ENCODE peak calls at places on chromosomes 12 and 14, in five cellular contexts. One of them, this sample, is unnamed.

GRCh38 chr14:31792726-31793125 is 231.5 kb downstream of the NUBPL start:
- DNase-seq in HCT116: no peak
- DNase-seq in body of pancreas: no peak
- DNase-seq in adrenal gland: no peak
- DNase-seq in upper lobe of left lung: no peak
- DNase-seq in this sample: no peak

GRCh38 chr12:105957058-105957457 is 181.7 kb downstream of the NUAK1 start:
- DNase-seq in HCT116: no peak
- DNase-seq in body of pancreas: no peak
- DNase-seq in adrenal gland: no peak
- DNase-seq in upper lobe of left lung: no peak
- DNase-seq in this sample: no peak

GRCh38 chr12:12004524-12004923 is 66.2 kb upstream of the BCL2L14 start:
- DNase-seq in HCT116: no peak
- DNase-seq in body of pancreas: no peak
- DNase-seq in adrenal gland: no peak
- DNase-seq in upper lobe of left lung: no peak
- DNase-seq in this sample: no peak

GRCh38 chr14:104398656-104399055 is 180.9 kb upstream of the C14orf180 start:
- DNase-seq in HCT116: no peak
- DNase-seq in body of pancreas: no peak
- DNase-seq in adrenal gland: no peak
- DNase-seq in upper lobe of left lung: no peak
- DNase-seq in this sample: no peak

GRCh38 chr14:22194669-22195068 is 394.4 kb downstream of the DAD1 start:
- DNase-seq in HCT116: no peak
- DNase-seq in body of pancreas: no peak
- DNase-seq in adrenal gland: no peak
- DNase-seq in upper lobe of left lung: no peak
- DNase-seq in this sample: no peak

GRCh38 chr12:98354520-98354919 is 160.9 kb upstream of the TMPO start:
- DNase-seq in HCT116: no peak
- DNase-seq in body of pancreas: no peak
- DNase-seq in adrenal gland: no peak
- DNase-seq in upper lobe of left lung: no peak
- DNase-seq in this sample: no peak

GRCh38 chr14:50254248-50254647 is 22.9 kb upstream of the SOS2 start:
- DNase-seq in HCT116: no peak
- DNase-seq in body of pancreas: no peak
- DNase-seq in adrenal gland: no peak
- DNase-seq in upper lobe of left lung: no peak
- DNase-seq in this sample: no peak

GRCh38 chr14:64510825-64511679 is 6.5 kb downstream of the ZBTB1 start:
- DNase-seq in HCT116: peak; percentile 56
- DNase-seq in body of pancreas: peak; percentile 74
- DNase-seq in adrenal gland: peak; percentile 90
- DNase-seq in upper lobe of left lung: peak; percentile 71
- DNase-seq in this sample: no peak

GRCh38 chr14:44565968-44566367 is 58.9 kb upstream of the FSCB start:
- DNase-seq in HCT116: no peak
- DNase-seq in body of pancreas: no peak
- DNase-seq in adrenal gland: no peak
- DNase-seq in upper lobe of left lung: no peak
- DNase-seq in this sample: no peak

GRCh38 chr14:76929927-76930326 is 98.6 kb downstream of the IRF2BPL start:
- DNase-seq in HCT116: no peak
- DNase-seq in body of pancreas: no peak
- DNase-seq in adrenal gland: peak; percentile 94
- DNase-seq in upper lobe of left lung: no peak
- DNase-seq in this sample: no peak

GRCh38 chr14:44759263-44759662 is 202.5 kb downstream of the KLHL28 start:
- DNase-seq in HCT116: no peak
- DNase-seq in body of pancreas: no peak
- DNase-seq in adrenal gland: no peak
- DNase-seq in upper lobe of left lung: no peak
- DNase-seq in this sample: no peak

GRCh38 chr12:9727813-9728212 is 5.1 kb downstream of the CLECL1 start:
- DNase-seq in HCT116: no peak
- DNase-seq in body of pancreas: no peak
- DNase-seq in adrenal gland: no peak
- DNase-seq in upper lobe of left lung: no peak
- DNase-seq in this sample: no peak

GRCh38 chr12:103958621-103959020 is 7.1 kb upstream of the TDG start:
- DNase-seq in HCT116: no peak
- DNase-seq in body of pancreas: no peak
- DNase-seq in adrenal gland: no peak
- DNase-seq in upper lobe of left lung: no peak
- DNase-seq in this sample: no peak

GRCh38 chr14:34536951-34537676 is 2.4 kb downstream of the EAPP start:
- DNase-seq in HCT116: no peak
- DNase-seq in body of pancreas: no peak
- DNase-seq in adrenal gland: no peak
- DNase-seq in upper lobe of left lung: no peak
- DNase-seq in this sample: no peak

GRCh38 chr12:109583733-109584132 is 10.1 kb downstream of the MVK start:
- DNase-seq in HCT116: no peak
- DNase-seq in body of pancreas: no peak
- DNase-seq in adrenal gland: no peak
- DNase-seq in upper lobe of left lung: no peak
- DNase-seq in this sample: no peak

GRCh38 chr14:92635031-92635430 is 113.4 kb downstream of the LGMN start:
- DNase-seq in HCT116: no peak
- DNase-seq in body of pancreas: no peak
- DNase-seq in adrenal gland: no peak
- DNase-seq in upper lobe of left lung: no peak
- DNase-seq in this sample: no peak

GRCh38 chr14:76056128-76056527 is 70.6 kb downstream of the IFT43 start:
- DNase-seq in HCT116: no peak
- DNase-seq in body of pancreas: no peak
- DNase-seq in adrenal gland: no peak
- DNase-seq in upper lobe of left lung: no peak
- DNase-seq in this sample: no peak

GRCh38 chr14:51004801-51005526 is 60.7 kb upstream of the PYGL start:
- DNase-seq in HCT116: no peak
- DNase-seq in body of pancreas: no peak
- DNase-seq in adrenal gland: no peak
- DNase-seq in upper lobe of left lung: no peak
- DNase-seq in this sample: peak; percentile 13

GRCh38 chr12:46088040-46088439 is 97.7 kb upstream of the SCAF11 start:
- DNase-seq in HCT116: no peak
- DNase-seq in body of pancreas: no peak
- DNase-seq in adrenal gland: no peak
- DNase-seq in upper lobe of left lung: no peak
- DNase-seq in this sample: no peak

GRCh38 chr14:104686624-104687517 is 2.5 kb upstream of the INF2 start:
- DNase-seq in HCT116: no peak
- DNase-seq in body of pancreas: no peak
- DNase-seq in adrenal gland: no peak
- DNase-seq in upper lobe of left lung: no peak
- DNase-seq in this sample: no peak

GRCh38 chr12:25433581-25434325 is 119.3 kb downstream of the LMNTD1 start:
- DNase-seq in HCT116: no peak
- DNase-seq in body of pancreas: no peak
- DNase-seq in adrenal gland: no peak
- DNase-seq in upper lobe of left lung: no peak
- DNase-seq in this sample: no peak

GRCh38 chr12:120439646-120440247 is 1.8 kb downstream of the COX6A1 start:
- DNase-seq in HCT116: peak; percentile 59
- DNase-seq in body of pancreas: peak; percentile 74
- DNase-seq in adrenal gland: peak; percentile 74
- DNase-seq in upper lobe of left lung: peak; percentile 55
- DNase-seq in this sample: no peak

GRCh38 chr12:46110928-46111699 is 120.7 kb upstream of the SCAF11 start:
- DNase-seq in HCT116: no peak
- DNase-seq in body of pancreas: no peak
- DNase-seq in adrenal gland: no peak
- DNase-seq in upper lobe of left lung: no peak
- DNase-seq in this sample: no peak

GRCh38 chr12:46209914-46210834 is 58.7 kb downstream of the SLC38A1 start:
- DNase-seq in HCT116: no peak
- DNase-seq in body of pancreas: peak; percentile 84
- DNase-seq in adrenal gland: no peak
- DNase-seq in upper lobe of left lung: peak; percentile 85
- DNase-seq in this sample: no peak

GRCh38 chr12:1837541-1838206 is 17.3 kb downstream of the LRTM2 start:
- DNase-seq in HCT116: no peak
- DNase-seq in body of pancreas: no peak
- DNase-seq in adrenal gland: no peak
- DNase-seq in upper lobe of left lung: no peak
- DNase-seq in this sample: peak; percentile 73

GRCh38 chr12:2801044-2801783 is 6.4 kb downstream of the FKBP4 start:
- DNase-seq in HCT116: no peak
- DNase-seq in body of pancreas: no peak
- DNase-seq in adrenal gland: peak; percentile 39
- DNase-seq in upper lobe of left lung: no peak
- DNase-seq in this sample: no peak

GRCh38 chr12:116520801-116521471 is 38.2 kb upstream of the MAP1LC3B2 start:
- DNase-seq in HCT116: no peak
- DNase-seq in body of pancreas: no peak
- DNase-seq in adrenal gland: no peak
- DNase-seq in upper lobe of left lung: no peak
- DNase-seq in this sample: no peak

GRCh38 chr14:95428557-95428956 is 87.9 kb downstream of the SYNE3 start:
- DNase-seq in HCT116: no peak
- DNase-seq in body of pancreas: no peak
- DNase-seq in adrenal gland: peak; percentile 75
- DNase-seq in upper lobe of left lung: no peak
- DNase-seq in this sample: no peak

GRCh38 chr14:77786148-77786547 is 13.8 kb upstream of the ADCK1 start:
- DNase-seq in HCT116: no peak
- DNase-seq in body of pancreas: no peak
- DNase-seq in adrenal gland: no peak
- DNase-seq in upper lobe of left lung: no peak
- DNase-seq in this sample: no peak

GRCh38 chr12:62436164-62436503 is 30.5 kb upstream of the MON2 start:
- DNase-seq in HCT116: no peak
- DNase-seq in body of pancreas: no peak
- DNase-seq in adrenal gland: no peak
- DNase-seq in upper lobe of left lung: no peak
- DNase-seq in this sample: no peak

GRCh38 chr12:4292266-4293063 is 18.9 kb downstream of the CCND2 start:
- DNase-seq in HCT116: no peak
- DNase-seq in body of pancreas: peak; percentile 22
- DNase-seq in adrenal gland: peak; percentile 63
- DNase-seq in upper lobe of left lung: no peak
- DNase-seq in this sample: no peak

GRCh38 chr14:56219666-56220413 is 101.6 kb downstream of the PELI2 start:
- DNase-seq in HCT116: no peak
- DNase-seq in body of pancreas: peak; percentile 34
- DNase-seq in adrenal gland: peak; percentile 71
- DNase-seq in upper lobe of left lung: no peak
- DNase-seq in this sample: no peak
- TF ChIP-seq POLR2A in HCT116: no peak
- TF ChIP-seq POLR2A in body of pancreas: no peak
- TF ChIP-seq POLR2A in adrenal gland: no peak
- TF ChIP-seq POLR2A in upper lobe of left lung: no peak
- TF ChIP-seq POLR2A in this sample: no peak

DNA sequence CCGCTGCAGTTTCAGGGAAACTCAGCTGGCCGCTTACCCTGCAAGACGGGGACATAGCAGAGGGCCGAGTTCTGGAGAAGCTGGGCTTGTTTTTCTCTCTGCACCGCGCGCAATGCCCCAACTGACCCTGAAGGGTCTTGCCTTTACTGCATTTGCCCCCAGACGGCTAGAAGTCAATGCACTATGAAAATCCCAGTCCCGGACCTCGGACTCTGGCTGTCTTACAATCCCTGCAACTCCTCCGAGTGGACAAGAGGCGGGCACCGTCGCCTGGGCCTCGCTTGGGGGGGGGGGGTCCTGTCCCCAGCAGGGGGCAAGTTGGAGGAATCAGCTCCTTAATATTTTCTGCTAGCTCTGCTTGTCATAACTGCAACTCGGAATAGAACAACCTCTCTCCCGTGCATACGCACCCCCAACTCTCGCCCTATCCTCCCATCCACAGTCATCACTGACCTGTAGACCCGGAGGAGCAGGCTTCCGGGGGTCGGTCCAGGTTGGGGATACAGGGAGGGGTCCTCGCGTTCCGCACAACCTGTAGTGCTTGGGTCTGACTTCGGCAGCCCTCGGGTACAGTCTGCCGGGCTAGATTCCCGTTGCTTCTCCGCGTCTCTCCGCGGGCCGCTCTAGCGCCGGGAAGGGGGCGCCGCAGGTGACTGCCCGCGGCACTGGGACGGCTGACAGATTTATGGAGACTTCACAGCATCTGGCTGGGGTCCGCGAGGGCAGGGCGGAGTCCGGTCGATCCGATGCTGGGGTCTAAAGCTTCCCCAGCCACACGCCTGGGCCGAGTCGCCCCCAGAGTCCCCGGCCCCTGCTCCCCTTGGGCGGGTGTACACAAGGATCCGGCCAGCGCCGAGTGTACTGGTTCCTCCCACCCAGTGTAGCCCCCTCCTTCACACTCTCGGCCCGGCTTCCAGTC is 3.3 kb upstream of the PAX9 start:
- DNase-seq in HCT116: no peak
- DNase-seq in body of pancreas: no peak
- DNase-seq in adrenal gland: no peak
- DNase-seq in upper lobe of left lung: no peak
- DNase-seq in this sample: no peak
- TF ChIP-seq POLR2A in HCT116: no peak
- TF ChIP-seq POLR2A in body of pancreas: no peak
- TF ChIP-seq POLR2A in adrenal gland: no peak
- TF ChIP-seq POLR2A in upper lobe of left lung: no peak
- TF ChIP-seq POLR2A in this sample: no peak

GRCh38 chr12:96399081-96399918 is 939 bp downstream of the CDK17 start:
- DNase-seq in HCT116: no peak
- DNase-seq in body of pancreas: peak; percentile 54
- DNase-seq in adrenal gland: peak; percentile 84
- DNase-seq in upper lobe of left lung: peak; percentile 85
- DNase-seq in this sample: peak; percentile 26
- TF ChIP-seq POLR2A in HCT116: no peak
- TF ChIP-seq POLR2A in body of pancreas: peak; percentile 48
- TF ChIP-seq POLR2A in adrenal gland: peak; percentile 43
- TF ChIP-seq POLR2A in upper lobe of left lung: no peak
- TF ChIP-seq POLR2A in this sample: peak; percentile 43

DNA sequence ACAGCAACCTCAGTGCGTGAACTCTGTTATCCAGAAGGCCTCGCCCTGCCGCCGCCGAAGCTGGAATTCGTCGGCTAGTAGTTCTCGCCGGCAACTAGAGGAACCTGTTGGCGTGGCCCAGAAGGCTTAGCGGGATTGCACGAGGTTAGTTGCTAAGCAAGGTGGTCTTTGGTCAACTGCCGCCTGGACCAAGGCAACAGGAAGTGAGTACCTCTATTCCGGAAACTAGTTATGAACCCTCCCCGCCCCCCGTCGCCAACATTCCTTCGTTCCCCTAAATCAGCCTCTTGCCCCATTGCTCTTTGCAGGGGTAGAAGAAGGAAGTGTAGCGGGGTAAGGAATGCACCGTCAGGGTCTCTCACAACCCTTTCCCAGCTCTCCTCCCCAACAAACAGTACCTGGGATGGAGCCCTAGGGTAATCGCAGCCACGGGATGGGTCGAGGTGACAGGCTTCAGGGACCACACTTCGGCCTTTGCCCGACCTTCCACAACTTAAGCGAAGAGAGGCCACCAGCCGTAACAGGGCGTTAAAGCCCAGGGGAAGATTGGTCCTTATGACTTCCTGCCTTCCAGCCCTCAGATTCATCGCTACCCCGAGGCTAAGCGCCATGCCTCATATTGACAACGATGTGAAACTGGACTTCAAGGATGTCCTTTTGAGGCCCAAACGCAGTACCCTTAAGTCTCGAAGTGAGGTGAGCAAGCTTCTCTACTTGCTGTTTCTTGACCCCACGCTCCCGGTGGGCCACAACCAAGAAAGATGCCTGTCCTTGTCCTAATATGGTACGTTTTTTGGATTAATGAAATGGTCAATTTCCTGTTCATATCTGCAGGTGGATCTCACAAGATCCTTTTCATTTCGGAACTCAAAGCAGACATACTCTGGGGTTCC is at the start of gene GMPR2:
- DNase-seq in HCT116: no peak
- DNase-seq in body of pancreas: no peak
- DNase-seq in adrenal gland: no peak
- DNase-seq in upper lobe of left lung: peak; percentile 75
- DNase-seq in this sample: no peak
- TF ChIP-seq POLR2A in HCT116: no peak
- TF ChIP-seq POLR2A in body of pancreas: peak; percentile 50
- TF ChIP-seq POLR2A in adrenal gland: peak; percentile 71
- TF ChIP-seq POLR2A in upper lobe of left lung: no peak
- TF ChIP-seq POLR2A in this sample: peak; percentile 5

This sample was measured in H54.